ENCODE peak calls at places on chromosomes 13 and 19, in four cellular contexts. One of them, this sample, is unnamed.

GRCh38 chr13:20993661-20994440 is 67.5 kb downstream of the LATS2 start:
- DNase-seq in tibial artery: no peak
- DNase-seq in psoas muscle: no peak
- DNase-seq in DND-41: no peak
- DNase-seq in this sample: no peak

GRCh38 chr13:20303636-20304035 is 71.5 kb upstream of the GJB6 start:
- DNase-seq in psoas muscle: no peak
- DNase-seq in DND-41: no peak
- DNase-seq in tibial artery: no peak
- DNase-seq in this sample: no peak

GRCh38 chr19:46387713-46388130 is 25.6 kb downstream of the CCDC8 start:
- DNase-seq in psoas muscle: no peak
- DNase-seq in tibial artery: no peak
- DNase-seq in DND-41: no peak
- DNase-seq in this sample: no peak

GRCh38 chr19:24074720-24075119 is 12.3 kb upstream of the ZNF254 start:
- DNase-seq in DND-41: no peak
- DNase-seq in tibial artery: no peak
- DNase-seq in psoas muscle: no peak
- DNase-seq in this sample: no peak

GRCh38 chr13:102643656-102644055 is 46.9 kb downstream of the TPP2 start:
- DNase-seq in DND-41: no peak
- DNase-seq in tibial artery: no peak
- DNase-seq in psoas muscle: no peak
- DNase-seq in this sample: no peak

GRCh38 chr19:16048583-16048982 is 27.7 kb upstream of the TPM4 start:
- DNase-seq in tibial artery: no peak
- DNase-seq in DND-41: no peak
- DNase-seq in psoas muscle: no peak
- DNase-seq in this sample: no peak

GRCh38 chr13:45811891-45812583 is 39.5 kb downstream of the SIAH3 start:
- DNase-seq in tibial artery: no peak
- DNase-seq in DND-41: no peak
- DNase-seq in psoas muscle: no peak
- DNase-seq in this sample: no peak

GRCh38 chr13:26255717-26256277 is 1.9 kb downstream of the CDK8 start:
- DNase-seq in DND-41: no peak
- DNase-seq in psoas muscle: no peak
- DNase-seq in tibial artery: no peak
- DNase-seq in this sample: peak; percentile 14

GRCh38 chr13:40452038-40452666 is 214.3 kb downstream of the FOXO1 start:
- DNase-seq in tibial artery: no peak
- DNase-seq in DND-41: no peak
- DNase-seq in psoas muscle: no peak
- DNase-seq in this sample: peak; percentile 11

GRCh38 chr19:4369109-4369887 is 25.9 kb downstream of the MPND start:
- DNase-seq in psoas muscle: peak; percentile 52
- DNase-seq in DND-41: peak; percentile 44
- DNase-seq in tibial artery: no peak
- DNase-seq in this sample: peak; percentile 94

GRCh38 chr19:40274585-40275544 is 10.3 kb downstream of the AKT2 start:
- DNase-seq in psoas muscle: no peak
- DNase-seq in DND-41: no peak
- DNase-seq in tibial artery: no peak
- DNase-seq in this sample: peak; percentile 47

GRCh38 chr19:48405850-48406249 is 12.4 kb downstream of the GRIN2D start:
- DNase-seq in tibial artery: no peak
- DNase-seq in DND-41: no peak
- DNase-seq in psoas muscle: no peak
- DNase-seq in this sample: peak; percentile 63

GRCh38 chr19:42143341-42144234 is 11.3 kb upstream of the POU2F2 start:
- DNase-seq in DND-41: peak; percentile 60
- DNase-seq in psoas muscle: no peak
- DNase-seq in tibial artery: no peak
- DNase-seq in this sample: no peak

GRCh38 chr13:114059946-114060860 is 72.2 kb downstream of the RASA3 start:
- DNase-seq in DND-41: no peak
- DNase-seq in tibial artery: no peak
- DNase-seq in psoas muscle: peak; percentile 66
- DNase-seq in this sample: no peak

GRCh38 chr19:48907671-48908070 is 7.6 kb downstream of the NUCB1 start:
- DNase-seq in DND-41: no peak
- DNase-seq in psoas muscle: no peak
- DNase-seq in tibial artery: no peak
- DNase-seq in this sample: no peak

GRCh38 chr19:6714749-6715555 is 5.5 kb downstream of the C3 start:
- DNase-seq in DND-41: no peak
- DNase-seq in tibial artery: no peak
- DNase-seq in psoas muscle: no peak
- DNase-seq in this sample: no peak

GRCh38 chr19:7982651-7983099 is 22.8 kb downstream of the ELAVL1 start:
- DNase-seq in DND-41: no peak
- DNase-seq in tibial artery: no peak
- DNase-seq in psoas muscle: no peak
- DNase-seq in this sample: no peak

GRCh38 chr13:44790289-44790688 is 199.0 kb downstream of the NUFIP1 start:
- DNase-seq in DND-41: peak; percentile 12
- DNase-seq in tibial artery: no peak
- DNase-seq in psoas muscle: no peak
- DNase-seq in this sample: no peak

GRCh38 chr19:42184401-42184861 is 33.0 kb downstream of the DEDD2 start:
- DNase-seq in DND-41: peak; percentile 72
- DNase-seq in psoas muscle: peak; percentile 80
- DNase-seq in tibial artery: peak; percentile 79
- DNase-seq in this sample: peak; percentile 81

GRCh38 chr13:100490692-100491091 is 97.9 kb downstream of the GGACT start:
- DNase-seq in psoas muscle: no peak
- DNase-seq in tibial artery: no peak
- DNase-seq in DND-41: no peak
- DNase-seq in this sample: no peak

GRCh38 chr19:51552996-51553725 is 17.9 kb upstream of the ZNF175 start:
- DNase-seq in DND-41: peak; percentile 66
- DNase-seq in psoas muscle: peak; percentile 66
- DNase-seq in tibial artery: peak; percentile 58
- DNase-seq in this sample: peak; percentile 53

GRCh38 chr19:18883530-18884304 is 12.2 kb downstream of the CERS1 start:
- DNase-seq in DND-41: no peak
- DNase-seq in tibial artery: no peak
- DNase-seq in psoas muscle: no peak
- DNase-seq in this sample: no peak

GRCh38 chr19:28793391-28794168 is 419.4 kb downstream of the UQCRFS1 start:
- DNase-seq in DND-41: no peak
- DNase-seq in psoas muscle: no peak
- DNase-seq in tibial artery: no peak
- DNase-seq in this sample: no peak

GRCh38 chr19:14603990-14604387 is 21.1 kb downstream of the CLEC17A start:
- DNase-seq in tibial artery: no peak
- DNase-seq in DND-41: no peak
- DNase-seq in psoas muscle: no peak
- DNase-seq in this sample: peak; percentile 92

DNA sequence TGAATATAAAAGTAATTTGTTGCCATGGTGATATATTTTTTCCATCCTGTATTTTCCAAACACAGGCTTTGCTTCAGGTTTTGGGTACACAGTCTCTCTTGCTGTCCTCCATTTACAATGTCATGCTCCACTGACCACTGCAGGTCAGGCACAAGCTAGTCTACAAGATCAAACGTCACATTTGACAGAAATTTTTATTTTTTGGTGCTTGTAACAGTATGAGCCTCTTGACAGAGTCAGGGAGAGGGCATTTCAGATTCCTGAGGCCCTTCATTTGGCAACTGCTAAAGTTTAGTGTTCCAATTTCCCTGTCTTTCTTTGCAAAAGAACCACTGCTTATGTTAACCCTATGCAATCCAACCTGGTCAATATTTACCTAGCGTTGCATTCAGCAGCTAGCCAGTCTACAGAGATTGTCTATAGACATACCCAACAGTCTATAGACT is 175.0 kb downstream of the RFC3 start:
- DNase-seq in psoas muscle: no peak
- DNase-seq in tibial artery: no peak
- DNase-seq in DND-41: no peak
- DNase-seq in this sample: no peak
- H3K4me3 ChIP-seq in psoas muscle: no peak overlapping the region
- H3K4me3 ChIP-seq in tibial artery: no peak overlapping the region
- H3K4me3 ChIP-seq in DND-41: no peak overlapping the region
- H3K4me3 ChIP-seq in this sample: no peak overlapping the region

GRCh38 chr19:17467471-17468301 is 2.6 kb upstream of the SLC27A1 start:
- DNase-seq in DND-41: no peak
- DNase-seq in tibial artery: no peak
- DNase-seq in psoas muscle: no peak
- DNase-seq in this sample: no peak

GRCh38 chr19:17469371-17470203 is 737 bp upstream of the SLC27A1 start:
- DNase-seq in psoas muscle: peak; percentile 95
- DNase-seq in tibial artery: peak; percentile 99
- DNase-seq in DND-41: peak; percentile 78
- DNase-seq in this sample: peak; percentile 96

GRCh38 chr19:17468302-17469091 is 1.8 kb upstream of the SLC27A1 start:
- DNase-seq in psoas muscle: peak; percentile 72
- DNase-seq in DND-41: no peak
- DNase-seq in tibial artery: peak; percentile 79
- DNase-seq in this sample: no peak

GRCh38 chr19:17470204-17470841 is at the start of gene SLC27A1:
- DNase-seq in DND-41: peak; percentile 95
- DNase-seq in tibial artery: peak; percentile 99
- DNase-seq in psoas muscle: peak; percentile 99
- DNase-seq in this sample: peak; percentile 97

DNA sequence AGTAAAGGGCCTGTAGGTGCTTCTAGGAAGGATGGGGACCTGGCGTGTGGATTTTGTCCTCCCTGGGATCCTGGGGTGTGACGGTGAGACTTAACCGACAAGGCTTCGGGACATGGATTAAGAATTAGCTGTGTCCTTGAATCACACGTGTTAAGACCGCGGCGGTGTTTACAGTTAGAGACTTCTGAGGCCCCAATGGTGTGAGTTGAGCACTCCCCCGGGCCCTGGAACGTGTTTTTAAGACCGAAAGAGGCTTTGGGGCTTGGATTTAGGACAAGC is 1.3 kb upstream of the SLC27A1 start:
- DNase-seq in tibial artery: no peak
- DNase-seq in psoas muscle: no peak
- DNase-seq in DND-41: no peak
- DNase-seq in this sample: no peak
- H3K4me3 ChIP-seq in tibial artery: peak overlapping the region; percentile 99
- H3K4me3 ChIP-seq in psoas muscle: peak overlapping the region; percentile 88
- H3K4me3 ChIP-seq in DND-41: no peak overlapping the region
- H3K4me3 ChIP-seq in this sample: peak overlapping the region; percentile 60

GRCh38 chr19:939922-940321 is 14.1 kb downstream of the ARID3A start:
- DNase-seq in tibial artery: no peak
- DNase-seq in psoas muscle: no peak
- DNase-seq in DND-41: no peak
- DNase-seq in this sample: no peak

GRCh38 chr19:942133-942645 is 16.4 kb downstream of the ARID3A start:
- DNase-seq in psoas muscle: no peak
- DNase-seq in DND-41: no peak
- DNase-seq in tibial artery: no peak
- DNase-seq in this sample: no peak

GRCh38 chr19:940591-941291 is 14.9 kb downstream of the ARID3A start:
- DNase-seq in tibial artery: peak; percentile 80
- DNase-seq in DND-41: no peak
- DNase-seq in psoas muscle: peak; percentile 75
- DNase-seq in this sample: peak; percentile 50

GRCh38 chr19:939439-939838 is 13.6 kb downstream of the ARID3A start:
- DNase-seq in DND-41: no peak
- DNase-seq in psoas muscle: no peak
- DNase-seq in tibial artery: no peak
- DNase-seq in this sample: no peak

DNA sequence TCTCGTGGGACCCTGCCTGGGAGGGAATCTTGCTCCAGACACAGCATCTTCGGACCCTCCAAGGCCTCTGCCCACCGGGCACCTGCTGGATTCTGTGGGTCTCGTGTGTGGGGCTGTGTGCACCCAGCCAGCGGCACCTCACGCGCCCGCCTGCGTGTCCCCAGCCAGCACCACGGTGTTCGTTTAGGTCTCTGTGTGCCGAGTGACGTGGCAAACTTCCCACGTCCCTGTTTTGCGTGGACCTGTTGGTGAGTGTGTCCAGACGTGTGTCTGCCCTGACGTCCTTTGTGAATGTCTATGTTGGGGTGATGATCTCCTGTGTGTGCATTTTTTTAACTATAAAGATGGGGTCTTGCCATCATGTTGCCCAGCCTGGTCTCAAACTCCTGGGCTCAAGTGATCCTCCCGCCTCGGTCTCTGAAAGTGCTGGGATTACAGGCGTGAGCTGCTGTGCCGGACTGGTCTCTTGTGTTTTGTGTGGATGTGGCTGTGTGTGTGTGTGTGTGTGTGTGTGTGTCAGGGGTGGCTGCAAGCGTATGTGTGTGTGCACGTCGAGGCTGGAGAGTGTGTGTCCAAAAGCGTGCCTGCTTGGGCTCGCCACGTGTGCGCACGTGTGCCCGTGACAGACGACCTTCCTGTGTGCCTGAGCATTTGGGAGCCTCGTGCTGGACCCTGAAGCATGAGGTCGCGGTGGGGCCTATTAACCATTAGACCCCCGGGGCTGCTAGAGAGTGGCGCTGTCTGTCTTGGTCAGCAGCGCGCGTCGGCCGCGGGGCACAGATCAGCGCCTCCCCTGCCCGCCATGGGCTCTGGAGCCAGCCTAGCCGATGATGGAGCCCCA is 15.7 kb downstream of the ARID3A start:
- DNase-seq in psoas muscle: no peak
- DNase-seq in DND-41: no peak
- DNase-seq in tibial artery: no peak
- DNase-seq in this sample: no peak
- H3K4me3 ChIP-seq in psoas muscle: peak overlapping the region; percentile 58
- H3K4me3 ChIP-seq in DND-41: no peak overlapping the region
- H3K4me3 ChIP-seq in tibial artery: peak overlapping the region; percentile 45
- H3K4me3 ChIP-seq in this sample: peak overlapping the region; percentile 20

DNA sequence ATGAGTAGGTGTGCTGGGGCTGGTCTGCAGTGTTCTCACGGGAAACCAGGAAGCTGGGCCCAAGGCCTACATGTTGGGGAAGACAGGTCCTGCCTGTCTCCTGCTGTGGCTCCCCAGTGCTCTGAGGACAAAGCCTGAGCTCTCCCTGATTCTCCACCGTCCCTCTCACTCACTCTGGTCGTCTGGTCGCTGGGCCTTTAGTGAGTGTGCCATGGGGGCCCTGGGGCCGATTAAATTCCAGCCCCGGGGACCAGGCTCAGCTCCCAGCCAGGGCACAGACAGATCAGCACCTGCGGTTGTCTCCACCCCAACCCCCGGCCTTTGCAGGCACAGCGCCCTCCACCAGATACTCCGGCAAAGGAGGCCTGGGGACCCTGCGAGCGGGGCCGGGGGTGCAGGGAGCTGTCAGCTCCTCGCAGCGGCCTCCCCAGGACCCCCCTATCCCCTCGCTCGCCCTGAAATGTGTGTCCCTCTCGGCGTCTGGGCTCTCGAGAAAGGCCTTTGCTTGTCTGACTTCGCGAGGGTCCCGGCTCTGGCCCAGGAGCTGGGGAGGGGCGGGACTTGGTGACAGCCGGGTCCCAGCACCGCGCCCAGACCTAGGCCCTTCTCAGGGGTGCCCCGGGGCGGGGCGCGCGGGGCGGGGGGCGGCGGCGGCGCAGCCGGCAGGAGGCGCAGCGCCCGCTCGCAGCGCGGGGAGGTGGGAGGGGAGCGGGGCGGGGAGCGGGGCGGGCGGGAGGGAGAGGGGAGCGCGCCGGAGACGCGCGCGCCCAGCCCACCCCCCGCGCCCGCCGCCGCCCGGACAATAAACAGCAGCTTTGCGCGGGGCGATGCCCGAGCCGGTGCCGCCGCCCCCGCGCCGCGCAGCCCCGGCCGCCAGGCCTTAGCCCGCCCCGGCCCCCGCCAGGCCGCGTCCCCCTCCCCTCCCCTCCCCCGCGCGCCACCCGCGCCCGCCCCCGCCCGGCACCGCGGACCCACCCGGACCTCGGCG is at the start of gene PALM:
- DNase-seq in tibial artery: no peak
- DNase-seq in psoas muscle: peak; percentile 51
- DNase-seq in DND-41: no peak
- DNase-seq in this sample: no peak
- H3K4me3 ChIP-seq in tibial artery: peak within 1 kb of the TSS; percentile 57
- H3K4me3 ChIP-seq in psoas muscle: peak within 1 kb of the TSS; percentile 63
- H3K4me3 ChIP-seq in DND-41: no peak within 1 kb of the TSS
- H3K4me3 ChIP-seq in this sample: no peak within 1 kb of the TSS

This sample was measured in GM12865.